ENCODE peak calls at places on chromosomes 11 and 22, in seven cellular contexts. B is HepG2; E is cardiac muscle cell; T is CD4-positive, alpha-beta memory T cell; S is AG04450; W is right lobe of liver; M is CD8-positive, alpha-beta T cell. N is an unnamed sample.
A peak's percentile ranks its signal among the peaks of the same experiment; 100 is the strongest.

GRCh38 chr11:76166314-76166713 is 40.0 kb downstream of the WNT11 start:
- DNase-seq in B (no peak), E (no peak), T (no peak), S (no peak), W (no peak), M (no peak), N (no peak)

GRCh38 chr11:57349491-57350274 is 11.5 kb downstream of the P2RX3 start:
- DNase-seq in B (peak; percentile 35), E (peak; percentile 59), T (peak; percentile 38), S (no peak), W (peak; percentile 74), M (peak; percentile 74), N (peak; percentile 88)

GRCh38 chr22:31748490-31748889 is 1.4 kb downstream of the PRR14L start:
- DNase-seq in B (no peak), E (no peak), T (no peak), S (no peak), W (no peak), M (no peak), N (no peak)

GRCh38 chr11:33273656-33274055 is 16.5 kb downstream of the HIPK3 start:
- DNase-seq in B (no peak), E (no peak), T (no peak), S (no peak), W (no peak), M (no peak), N (no peak)

GRCh38 chr11:33670250-33671011 is 30.2 kb downstream of the C11orf91 start:
- DNase-seq in B (no peak), E (peak; percentile 42), T (no peak), S (no peak), W (no peak), M (no peak), N (no peak)

GRCh38 chr11:17923213-17923612 is 89.6 kb downstream of the SERGEF start:
- DNase-seq in B (no peak), E (peak; percentile 68), T (no peak), S (no peak), W (no peak), M (no peak), N (peak; percentile 64)

GRCh38 chr11:13368041-13368446 is 90.5 kb downstream of the BMAL1 start:
- DNase-seq in B (peak; percentile 9), E (no peak), T (no peak), S (no peak), W (no peak), M (no peak), N (no peak)

GRCh38 chr11:102806296-102806695 is 8.3 kb upstream of the MMP1 start:
- DNase-seq in B (no peak), E (peak; percentile 80), T (no peak), S (peak; percentile 24), W (no peak), M (no peak), N (no peak)

GRCh38 chr11:126115253-126115540 is 52.5 kb upstream of the CDON start:
- DNase-seq in B (no peak), E (no peak), T (no peak), S (no peak), W (peak; percentile 66), M (no peak), N (peak; percentile 81)

GRCh38 chr11:48154162-48154561 is 62.4 kb upstream of the OR4B1 start:
- DNase-seq in B (no peak), E (peak; percentile 39), T (no peak), S (no peak), W (no peak), M (no peak), N (no peak)

GRCh38 chr11:74783241-74783871 is 34.7 kb downstream of the RNF169 start:
- DNase-seq in B (no peak), E (peak; percentile 36), T (peak; percentile 62), S (no peak), W (no peak), M (peak; percentile 53), N (no peak)

GRCh38 chr11:62506413-62506940 is 40.1 kb downstream of the AHNAK start:
- DNase-seq in B (no peak), E (no peak), T (no peak), S (no peak), W (no peak), M (no peak), N (peak; percentile 63)

GRCh38 chr11:62502030-62502730 is 44.4 kb downstream of the AHNAK start:
- DNase-seq in B (no peak), E (no peak), T (no peak), S (no peak), W (no peak), M (no peak), N (no peak)

GRCh38 chr11:62505784-62506145 is 40.8 kb downstream of the AHNAK start:
- DNase-seq in B (no peak), E (peak; percentile 24), T (no peak), S (no peak), W (no peak), M (no peak), N (peak; percentile 35)

GRCh38 chr11:62505112-62505783 is 41.4 kb downstream of the AHNAK start:
- DNase-seq in B (no peak), E (peak; percentile 24), T (no peak), S (no peak), W (no peak), M (no peak), N (peak; percentile 77)

DNA sequence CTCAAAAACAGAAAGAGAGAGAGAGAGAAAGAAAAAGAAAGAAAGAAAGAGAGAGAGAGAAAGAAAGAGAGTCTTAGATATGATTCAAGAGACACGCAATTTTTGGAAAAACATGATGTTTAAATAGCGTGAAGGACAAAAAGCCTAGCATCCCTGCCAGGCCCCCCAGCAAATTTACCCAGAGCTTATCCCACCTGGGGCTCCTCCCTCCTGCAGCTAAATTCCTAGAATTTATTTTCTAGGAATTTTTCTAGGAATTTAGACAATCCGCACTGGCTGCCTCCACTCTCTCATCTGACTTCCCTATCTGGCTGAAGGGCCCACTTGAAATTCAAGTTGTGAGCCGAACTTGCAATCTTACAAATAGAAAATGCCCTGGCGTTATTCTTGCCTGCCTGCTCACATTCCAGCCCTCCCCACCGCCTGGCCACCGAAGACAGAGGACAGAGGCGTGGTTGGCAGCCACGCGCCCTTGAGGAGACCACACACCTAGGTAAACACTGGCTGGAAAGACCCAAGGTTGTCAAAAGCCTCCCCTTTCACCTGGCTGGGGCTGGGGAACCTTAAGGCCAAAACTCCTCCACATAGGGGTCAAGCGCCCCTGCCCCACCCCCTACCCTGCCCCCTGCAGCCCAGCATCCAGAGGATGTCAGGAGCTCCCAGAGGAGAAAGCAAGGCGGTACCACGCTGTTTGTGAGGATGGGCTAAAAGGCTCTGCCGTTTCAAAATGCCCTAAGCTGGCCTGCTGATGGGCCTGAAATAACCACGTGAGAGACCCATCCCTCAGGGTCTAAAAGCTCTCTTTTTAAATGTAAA is 42.2 kb downstream of the AHNAK start:
- DNase-seq in B (no peak), E (no peak), T (no peak), S (no peak), W (no peak), M (no peak), N (no peak)
- H3K27ac ChIP-seq in B (no peak overlapping the region), E (no peak overlapping the region), T (no peak overlapping the region), S (no peak overlapping the region), W (no peak overlapping the region), M (no peak overlapping the region), N (no peak overlapping the region)

DNA sequence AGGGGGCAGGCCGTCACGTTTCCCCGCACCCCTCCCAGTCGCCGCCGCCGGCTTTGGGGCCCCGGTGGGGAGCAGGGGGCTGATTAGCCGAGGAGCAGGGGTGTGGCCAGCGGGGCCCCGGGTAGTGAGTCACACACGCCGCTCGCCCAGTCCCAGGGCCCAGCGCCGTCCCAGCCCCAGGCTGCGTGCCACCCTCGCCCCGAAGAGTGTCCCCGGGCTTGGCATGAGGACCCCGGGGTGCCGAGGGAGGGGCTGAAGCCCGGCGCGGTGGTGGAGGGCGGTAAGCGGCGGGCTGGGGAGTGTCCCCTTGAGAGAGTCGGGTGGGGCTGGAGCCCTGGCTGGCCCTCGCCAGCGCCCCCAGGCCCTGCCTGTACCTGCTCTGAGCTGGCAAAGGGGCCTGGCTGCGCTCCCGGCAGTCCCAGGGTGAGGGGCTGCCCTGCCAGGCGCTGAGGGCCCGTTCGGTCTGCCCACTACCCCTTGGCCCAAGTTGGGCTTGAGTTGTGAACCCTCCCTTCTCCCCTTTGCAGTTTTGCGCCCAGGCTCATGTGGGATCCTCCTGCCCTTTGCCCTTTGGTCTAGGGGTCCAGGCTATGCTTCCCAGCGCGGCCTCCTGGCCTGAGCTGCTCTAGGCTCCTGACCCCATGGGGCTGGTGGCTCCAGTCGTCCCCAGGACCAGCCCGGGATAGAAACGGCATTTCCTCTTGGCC is 34.6 kb downstream of the PRDM11 start:
- DNase-seq in B (no peak), E (peak; percentile 64), T (no peak), S (no peak), W (no peak), M (peak; percentile 55), N (peak; percentile 88)
- H3K4me3 ChIP-seq in B (peak overlapping the region; percentile 71), E (peak overlapping the region; percentile 40), T (no peak overlapping the region), S (peak overlapping the region; percentile 51), W (peak overlapping the region; percentile 66), M (no peak overlapping the region), N (peak overlapping the region; percentile 77)

GRCh38 chr22:42960146-42960509 is 54.8 kb downstream of the PACSIN2 start:
- DNase-seq in B (peak; percentile 38), E (no peak), T (no peak), S (no peak), W (peak; percentile 39), M (no peak), N (peak; percentile 43)
- H3K27ac ChIP-seq in B (peak overlapping the region; percentile 75), E (peak overlapping the region; percentile 91), T (no peak overlapping the region), S (peak overlapping the region; percentile 59), W (peak overlapping the region; percentile 42), M (no peak overlapping the region), N (peak overlapping the region; percentile 55)

GRCh38 chr22:39146256-39147101 is 6.0 kb downstream of the CBX7 start:
- DNase-seq in B (no peak), E (no peak), T (no peak), S (no peak), W (no peak), M (no peak), N (no peak)
- H3K4me3 ChIP-seq in B (peak overlapping the region; percentile 93), E (peak overlapping the region; percentile 97), T (peak overlapping the region; percentile 24), S (peak overlapping the region; percentile 56), W (no peak overlapping the region), M (peak overlapping the region; percentile 68), N (peak overlapping the region; percentile 88)

GRCh38 chr11:60937144-60937527 is 12.9 kb downstream of the TMEM132A start:
- DNase-seq in B (no peak), E (no peak), T (no peak), S (no peak), W (no peak), M (no peak), N (peak; percentile 54)
- H3K27ac ChIP-seq in B (no peak overlapping the region), E (no peak overlapping the region), T (no peak overlapping the region), S (no peak overlapping the region), W (peak overlapping the region; percentile 30), M (no peak overlapping the region), N (peak overlapping the region; percentile 14)

DNA sequence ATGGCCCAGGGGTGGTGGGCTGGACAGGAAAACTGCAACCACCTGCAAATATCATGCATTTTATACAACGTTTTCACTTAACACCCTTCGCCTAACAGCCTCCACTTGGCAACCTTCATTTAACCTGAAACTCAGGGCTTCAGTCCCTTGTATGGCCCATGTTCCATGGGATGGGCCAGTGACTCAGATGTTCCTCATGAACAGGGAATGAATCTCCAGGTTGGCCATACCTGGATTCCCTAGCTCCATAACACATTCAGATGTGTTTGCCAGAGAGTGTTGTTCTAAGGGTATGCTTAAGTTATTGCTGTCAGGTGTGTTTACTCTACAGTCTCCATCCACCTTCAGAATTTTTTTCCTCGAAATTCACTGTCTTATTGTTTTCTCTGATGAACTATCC is 316.9 kb downstream of the JRKL start:
- DNase-seq in B (no peak), E (no peak), T (no peak), S (no peak), W (no peak), M (no peak), N (no peak)
- H3K4me3 ChIP-seq in B (no peak overlapping the region), E (no peak overlapping the region), T (no peak overlapping the region), S (no peak overlapping the region), W (no peak overlapping the region), M (no peak overlapping the region), N (no peak overlapping the region)

N was measured in right cardiac atrium.